ENCODE peak calls at places on chromosomes 3 and 15, in four cellular contexts. T is H9, X is H1, F is IMR-90. B is an unnamed sample.

GRCh38 chr3:14845180-14845579 is 26.4 kb downstream of the FGD5 start:
- DNase-seq in T (no peak), X (no peak), F (no peak), B (no peak)

GRCh38 chr3:68441054-68441453 is 491.3 kb downstream of the TAFA4 start:
- DNase-seq in T (no peak), X (no peak), F (no peak), B (no peak)

GRCh38 chr3:2838533-2839157 is 271.5 kb downstream of the IL5RA start:
- DNase-seq in T (no peak), X (no peak), F (no peak), B (no peak)

GRCh38 chr15:33152502-33153109 is 41.9 kb downstream of the FMN1 start:
- DNase-seq in T (no peak), X (no peak), F (peak), B (no peak)

GRCh38 chr3:45387636-45388348 is 584 bp upstream of the LARS2 start:
- DNase-seq in T (no peak), X (no peak), F (no peak), B (no peak)

GRCh38 chr3:112314618-112315017 is 18.3 kb upstream of the CD200 start:
- DNase-seq in T (no peak), X (no peak), F (no peak), B (no peak)

GRCh38 chr15:89399070-89399389 is 64.4 kb upstream of the POLG start:
- DNase-seq in T (no peak), X (no peak), F (no peak), B (no peak)

GRCh38 chr3:69079269-69080159 is 651 bp downstream of the UBA3 start:
- DNase-seq in T (peak), X (no peak), F (no peak), B (peak)

GRCh38 chr3:42991369-42992315 is 12.5 kb downstream of the GASK1A start:
- DNase-seq in T (no peak), X (no peak), F (peak), B (peak)

GRCh38 chr3:38477839-38478450 is 18.2 kb upstream of the EXOG start:
- DNase-seq in T (no peak), X (no peak), F (no peak), B (no peak)

GRCh38 chr15:51284871-51285270 is 53.5 kb downstream of the CYP19A1 start:
- DNase-seq in T (no peak), X (no peak), F (no peak), B (no peak)

GRCh38 chr15:23572844-23573243 is 7.4 kb downstream of the MKRN3 start:
- DNase-seq in T (no peak), X (no peak), F (no peak), B (no peak)

GRCh38 chr3:126288314-126288713 is 68.9 kb downstream of the KLF15 start:
- DNase-seq in T (peak), X (no peak), F (no peak), B (no peak)

GRCh38 chr3:129525341-129525968 is 3.0 kb upstream of the RHO start:
- DNase-seq in T (no peak), X (no peak), F (peak), B (no peak)

GRCh38 chr3:152513301-152513960 is 244.7 kb downstream of the MBNL1 start:
- DNase-seq in T (no peak), X (no peak), F (no peak), B (no peak)

GRCh38 chr3:47758261-47759025 is 23.2 kb downstream of the SMARCC1 start:
- DNase-seq in T (no peak), X (no peak), F (no peak), B (no peak)

GRCh38 chr3:47766186-47766585 is 15.5 kb downstream of the SMARCC1 start:
- DNase-seq in T (no peak), X (no peak), F (no peak), B (no peak)

GRCh38 chr3:47762233-47762632 is 19.5 kb downstream of the SMARCC1 start:
- DNase-seq in T (no peak), X (no peak), F (peak), B (no peak)

DNA sequence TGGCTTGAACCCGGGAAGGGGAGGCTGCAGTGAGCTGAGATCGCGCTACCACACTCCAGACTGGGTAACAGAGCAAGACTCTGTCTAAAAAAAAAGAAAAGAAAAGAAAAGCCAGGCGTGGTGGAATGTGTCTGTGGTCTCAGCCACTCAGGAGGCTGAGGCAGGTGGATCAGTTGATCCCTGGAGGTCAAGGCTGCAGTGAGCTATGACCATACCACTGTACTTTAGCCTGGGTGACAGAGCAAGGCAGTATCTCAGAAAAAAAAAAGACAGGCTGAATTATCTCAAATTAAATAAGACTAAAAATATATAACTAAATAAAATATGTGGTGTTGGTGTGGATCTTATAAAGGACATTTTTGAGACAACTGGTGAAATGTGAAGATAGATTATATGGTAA is 20.6 kb downstream of the SMARCC1 start:
- DNase-seq in T (no peak), X (no peak), F (no peak), B (no peak)
- H4K5ac ChIP-seq in T (no peak), X (no peak), F (no peak), B (no peak)

GRCh38 chr15:43509002-43509922 is 8.1 kb upstream of the MAP1A start:
- DNase-seq in T (no peak), X (no peak), F (no peak), B (peak)
- H2AK5ac ChIP-seq in T (no peak), X (peak), F (peak), B (no peak)

DNA sequence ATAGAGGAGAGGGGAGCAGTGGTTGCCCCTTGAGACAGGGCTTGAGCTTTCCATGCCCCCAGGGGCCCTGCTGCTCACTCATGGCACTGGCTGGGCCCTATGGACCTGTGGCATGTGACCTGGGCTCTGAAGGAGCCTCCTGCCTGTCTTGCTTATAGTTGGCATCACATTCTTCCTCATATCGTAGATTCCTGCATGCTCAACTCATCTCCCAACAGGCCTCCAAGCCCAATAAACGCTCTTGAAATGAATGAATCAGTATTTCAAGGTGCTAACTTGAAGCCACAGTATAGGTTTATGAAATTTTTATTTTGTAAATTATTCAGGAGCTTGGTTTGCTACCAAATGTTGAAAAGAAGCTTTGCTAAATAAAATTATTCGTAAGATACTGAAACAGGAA is 93.3 kb upstream of the SLC7A14 start:
- DNase-seq in T (no peak), X (no peak), F (no peak), B (no peak)
- H2BK15ac ChIP-seq in T (no peak), X (no peak), F (no peak), B (no peak)

DNA sequence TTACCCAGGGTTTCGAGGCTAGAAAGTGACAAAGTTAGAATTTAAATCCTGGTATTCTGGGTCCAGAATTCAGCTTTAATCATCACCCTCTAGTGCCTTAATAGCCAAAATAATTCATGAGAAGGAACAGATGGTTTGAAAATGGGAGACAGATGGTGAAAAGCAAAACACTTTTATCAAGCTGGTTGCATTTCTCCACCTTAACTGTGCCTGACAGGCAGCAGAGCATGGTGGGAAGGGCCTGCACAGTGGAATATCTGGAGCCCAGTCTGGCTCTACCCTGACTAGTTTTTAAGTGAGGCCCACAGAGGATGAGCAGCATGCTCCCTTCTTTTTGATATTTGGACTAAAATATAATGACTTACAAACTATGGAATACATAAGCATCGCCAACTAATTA is 35.6 kb upstream of the RASGRP1 start:
- DNase-seq in T (no peak), X (no peak), F (no peak), B (no peak)
- H4K5ac ChIP-seq in T (no peak), X (no peak), F (no peak), B (no peak)

GRCh38 chr15:63603516-63603915 is 6.3 kb downstream of the FBXL22 start:
- DNase-seq in T (no peak), X (no peak), F (no peak), B (no peak)
- H2AK5ac ChIP-seq in T (no peak), X (no peak), F (no peak), B (no peak)

DNA sequence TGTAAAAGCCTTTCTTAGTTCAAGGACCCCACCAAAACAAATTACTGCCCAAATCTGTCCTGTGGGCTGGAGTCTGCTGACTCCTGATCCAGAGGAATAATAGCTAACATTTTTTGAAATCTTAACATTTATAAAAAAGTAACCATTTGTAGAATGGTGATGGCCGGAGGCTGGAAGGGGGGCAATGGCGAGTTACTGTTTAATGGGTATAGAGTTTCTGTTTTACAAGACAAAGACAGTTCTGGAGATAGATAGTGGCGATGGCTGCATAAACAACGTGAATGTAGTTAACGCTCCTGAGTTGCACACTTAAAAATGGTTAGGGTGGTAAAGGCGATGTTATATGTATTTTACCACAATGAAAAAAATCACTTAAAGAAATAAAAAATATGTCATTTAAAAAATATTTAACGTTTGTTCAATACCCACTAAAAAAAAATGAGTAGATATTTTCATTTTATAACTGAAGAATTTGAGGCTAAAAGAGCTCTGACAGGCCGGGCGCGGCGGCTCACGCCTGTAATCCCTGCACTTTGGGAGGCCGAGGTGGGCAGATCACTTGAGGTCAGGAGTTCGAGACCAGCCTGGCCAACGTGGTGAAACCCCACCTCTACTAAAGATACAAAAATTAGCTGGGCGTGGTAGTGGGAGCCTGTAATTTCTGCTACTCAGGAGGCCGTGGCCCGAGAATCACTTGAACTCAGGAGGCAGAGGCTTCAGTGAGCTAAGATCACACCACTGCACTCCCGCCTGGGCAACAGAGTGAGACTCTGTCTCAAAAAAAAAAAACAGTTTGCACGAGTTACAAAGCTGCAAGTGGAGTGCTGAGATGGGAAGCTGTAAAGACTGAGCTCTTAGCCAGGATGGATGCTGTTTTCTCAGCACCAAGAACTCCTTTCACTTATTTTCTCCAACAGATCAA is 37.6 kb downstream of the IGF2BP2 start:
- DNase-seq in T (no peak), X (no peak), F (no peak), B (no peak)
- H2BK15ac ChIP-seq in T (no peak), X (no peak), F (no peak), B (peak)

DNA sequence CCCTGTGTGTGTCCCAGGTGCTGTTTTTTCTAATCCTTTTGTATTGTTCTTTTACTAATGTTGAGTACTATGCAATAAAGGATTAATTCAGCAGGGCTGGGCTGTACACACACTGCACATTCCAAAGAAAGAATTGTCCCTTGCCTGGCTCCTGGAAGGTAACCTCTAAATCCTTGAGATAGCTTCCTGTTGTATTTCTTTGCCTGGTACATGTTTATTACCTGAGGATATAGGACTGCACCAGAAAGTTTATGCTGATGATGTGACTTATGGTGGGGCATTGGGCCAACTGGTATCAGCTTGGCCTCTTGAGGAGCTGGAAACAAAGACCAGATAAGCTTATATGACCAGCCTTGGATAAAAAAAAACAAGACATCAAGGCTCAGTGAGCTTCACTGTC is 26.6 kb upstream of the FAN1 start:
- DNase-seq in T (no peak), X (no peak), F (no peak), B (no peak)
- H4K5ac ChIP-seq in T (no peak), X (no peak), F (no peak), B (no peak)

DNA sequence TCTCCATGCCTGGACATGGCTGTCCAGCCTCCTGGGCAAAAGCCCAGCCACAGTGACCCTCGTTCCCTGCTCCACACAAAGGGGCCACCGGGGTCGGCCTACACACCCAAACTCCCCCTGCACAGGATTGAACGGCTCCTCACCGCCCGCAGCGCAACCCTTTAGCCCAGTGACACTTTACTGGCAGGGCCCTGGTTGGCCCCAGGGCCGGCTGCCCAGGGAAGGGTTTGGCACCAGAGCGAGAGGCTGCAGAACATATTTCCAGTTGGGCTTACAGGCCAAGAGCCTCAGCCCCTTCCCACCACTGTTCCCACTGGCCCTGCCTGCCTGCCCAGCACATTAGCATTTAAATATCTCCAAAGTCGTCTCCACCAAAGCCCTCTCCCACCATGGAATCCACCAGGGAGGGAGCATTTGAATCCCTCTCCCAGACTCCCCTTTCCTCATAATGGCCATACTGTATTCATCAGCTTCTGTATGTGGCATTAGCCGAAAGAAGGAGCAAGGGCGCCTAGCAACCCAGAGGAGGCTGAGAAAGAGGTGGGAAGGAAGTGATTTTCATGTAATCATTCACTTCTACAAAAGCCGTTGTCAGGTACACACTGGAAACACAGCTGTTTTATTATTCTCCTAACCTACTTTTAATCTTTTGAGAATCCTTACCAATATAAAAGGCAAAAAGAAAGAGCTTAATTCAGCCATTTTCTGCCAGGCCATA is 85.4 kb downstream of the SLC6A11 start:
- DNase-seq in T (no peak), X (no peak), F (no peak), B (no peak)
- H2AK5ac ChIP-seq in T (no peak), X (no peak), F (no peak), B (no peak)

GRCh38 chr3:57917611-57918010 is 90.6 kb upstream of the FLNB start:
- DNase-seq in T (no peak), X (no peak), F (no peak), B (no peak)
- H2BK15ac ChIP-seq in T (no peak), X (no peak), F (peak), B (no peak)

B was measured in mesendoderm.